ENCODE peak calls at places on chromosome 6, in five cellular contexts. Q is left lung, W is lower lobe of right lung, J is breast epithelium, S is K562. K is an unnamed sample. For H3K4me1, the result is how much of the 10 kb centered on the place peaks cover.

GRCh38 chr6:65707134-65707826 is at the start of gene EYS:
- DNase-seq in J (no peak), Q (no peak), W (no peak), S (no peak), K (no peak)

GRCh38 chr6:29656798-29657197 is at the start of gene MOG:
- DNase-seq in Q (no peak), J (no peak), S (no peak), W (no peak), K (no peak)

GRCh38 chr6:117328005-117328389 is 62.6 kb downstream of the VGLL2 start:
- DNase-seq in W (no peak), S (no peak), J (no peak), Q (no peak), K (no peak)

GRCh38 chr6:81171991-81172740 is 580.3 kb downstream of the TENT5A start:
- DNase-seq in S (no peak), W (no peak), Q (no peak), J (no peak), K (peak)

GRCh38 chr6:11341867-11342266 is 109.4 kb upstream of the NEDD9 start:
- DNase-seq in J (no peak), Q (no peak), S (no peak), W (no peak), K (no peak)

GRCh38 chr6:160055813-160056212 is 65.8 kb upstream of the SLC22A1 start:
- DNase-seq in S (no peak), Q (no peak), J (no peak), W (no peak), K (no peak)

GRCh38 chr6:56827908-56828649 is 126.8 kb upstream of the BEND6 start:
- DNase-seq in J (no peak), Q (no peak), W (no peak), S (no peak), K (no peak)

GRCh38 chr6:160030103-160030502 is 61.2 kb downstream of the IGF2R start:
- DNase-seq in S (no peak), W (peak), Q (peak), J (no peak), K (peak)

GRCh38 chr6:7765575-7766325 is 39.9 kb downstream of the BMP6 start:
- DNase-seq in J (no peak), S (no peak), W (no peak), Q (no peak), K (no peak)

GRCh38 chr6:121522265-121522664 is 86.8 kb downstream of the GJA1 start:
- DNase-seq in Q (no peak), S (no peak), J (no peak), W (no peak), K (peak)

GRCh38 chr6:42141603-42142117 is 760 bp downstream of the C6orf132 start:
- DNase-seq in Q (no peak), J (no peak), S (no peak), W (no peak), K (no peak)

GRCh38 chr6:111199935-111200822 is 112.9 kb downstream of the SLC16A10 start:
- DNase-seq in S (no peak), Q (no peak), J (no peak), W (no peak), K (no peak)

GRCh38 chr6:106097368-106098231 is 11.5 kb downstream of the PRDM1 start:
- DNase-seq in Q (no peak), S (no peak), W (no peak), J (no peak), K (no peak)

GRCh38 chr6:155328539-155329459 is 14.5 kb upstream of the TFB1M start:
- DNase-seq in Q (no peak), S (no peak), J (no peak), W (peak), K (no peak)

GRCh38 chr6:50381106-50381415 is 331.3 kb upstream of the DEFB112 start:
- DNase-seq in W (no peak), J (no peak), Q (no peak), S (no peak), K (no peak)
- TF ChIP-seq CTCF in W (no peak), J (no peak), Q (no peak), S (no peak), K (no peak)

DNA sequence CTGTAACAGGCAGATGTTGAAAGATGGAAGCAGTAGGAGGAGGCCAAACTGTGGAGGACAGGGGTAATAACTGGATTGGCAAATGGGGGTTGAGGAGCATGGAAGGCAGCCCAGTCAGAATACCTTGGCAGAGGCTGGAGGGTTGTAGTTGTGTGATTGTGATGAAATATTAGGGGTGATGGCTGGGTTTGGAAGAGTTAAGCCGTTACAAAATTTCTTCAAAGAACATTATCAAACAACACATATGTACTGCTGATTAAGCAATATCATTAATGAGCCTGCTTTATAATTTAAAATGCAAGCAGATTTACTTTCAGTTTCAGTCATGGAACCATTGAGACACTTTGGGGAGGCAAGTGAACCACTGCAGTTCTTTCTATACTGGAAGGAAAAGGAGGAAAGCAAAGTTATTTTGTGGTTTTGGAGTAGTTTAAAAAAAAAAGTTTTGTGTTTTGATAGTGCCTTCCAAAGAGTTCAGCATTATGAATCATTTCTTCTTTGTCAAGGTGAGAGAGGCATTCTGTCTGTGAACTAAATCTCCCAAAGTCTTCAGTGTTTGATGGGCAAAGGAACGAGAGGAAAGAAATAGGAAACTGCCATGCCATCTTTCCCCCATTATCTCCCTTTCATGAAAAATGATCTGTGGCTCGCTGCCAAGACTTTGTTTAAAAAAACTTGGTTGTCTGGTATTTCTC is 20.7 kb downstream of the FOXO3 start:
- DNase-seq in W (no peak), Q (no peak), S (no peak), J (no peak), K (no peak)
- H3K4me1 ChIP-seq in W (half or more), Q (half or more), S (under half), J (under half), K (under half)

GRCh38 chr6:125647391-125647790 is 102.0 kb upstream of the HEY2 start:
- DNase-seq in J (no peak), W (no peak), Q (no peak), S (no peak), K (no peak)
- H3K4me3 ChIP-seq in J (no peak), W (no peak), Q (no peak), S (no peak), K (no peak)

DNA sequence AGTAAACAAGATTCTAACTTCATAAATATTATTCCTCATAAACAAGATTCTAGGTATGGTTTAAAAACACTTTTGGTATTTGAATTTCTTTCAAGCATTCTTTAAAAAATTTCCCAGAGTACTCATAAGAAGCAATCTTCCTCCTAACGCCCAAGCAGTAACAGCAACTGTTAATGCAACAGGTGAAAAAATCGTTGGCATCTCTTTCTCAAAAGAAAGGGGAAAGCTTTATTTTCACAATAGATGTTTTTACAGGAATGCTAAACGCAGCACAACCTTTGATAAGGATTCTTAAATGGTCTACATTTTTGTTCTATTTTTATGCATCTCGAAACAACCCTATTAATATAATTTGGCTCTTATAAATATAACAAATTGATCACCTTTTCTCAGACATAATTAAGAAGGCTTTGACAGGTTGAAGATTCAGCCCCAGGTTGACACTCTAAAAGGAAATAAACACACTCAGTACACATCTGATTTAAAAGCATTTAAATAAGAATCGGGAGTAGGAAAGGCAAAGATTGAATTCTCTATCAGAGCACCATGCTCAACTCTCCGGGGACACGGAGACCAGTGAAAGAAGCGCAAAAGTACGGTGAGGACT is 632 bp downstream of the AHI1 start:
- DNase-seq in J (no peak), Q (no peak), W (no peak), S (no peak), K (no peak)
- TF ChIP-seq CTCF in J (no peak), Q (no peak), W (no peak), S (no peak), K (no peak)

GRCh38 chr6:94349227-94349626 is 929.9 kb upstream of the EPHA7 start:
- DNase-seq in S (no peak), Q (no peak), W (no peak), J (no peak), K (no peak)
- H3K4me1 ChIP-seq in S (under half), Q (under half), W (under half), J (under half), K (under half)

DNA sequence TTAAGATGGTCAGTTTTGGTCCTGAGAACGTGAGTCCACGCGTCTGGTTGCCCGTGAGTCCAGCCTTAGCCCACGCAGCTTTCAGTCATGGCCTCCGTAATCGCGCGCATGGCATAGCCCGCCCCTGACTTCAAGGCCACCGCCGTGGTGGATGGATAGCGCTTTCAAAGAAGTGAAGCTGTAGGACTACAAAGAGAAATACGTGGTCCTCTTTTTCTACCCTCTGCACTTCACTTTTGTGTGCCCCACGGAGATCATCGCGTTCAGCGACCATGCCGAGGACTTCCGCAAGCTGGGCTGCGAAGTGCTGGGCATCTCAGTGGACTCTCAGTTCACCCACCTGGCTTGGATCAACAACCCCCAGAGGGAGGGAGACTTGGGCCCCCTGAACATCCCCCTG is 142.0 kb upstream of the MCHR2 start:
- DNase-seq in S (no peak), Q (peak), J (no peak), W (no peak), K (no peak)
- H3K4me3 ChIP-seq in S (no peak), Q (no peak), J (no peak), W (no peak), K (no peak)

DNA sequence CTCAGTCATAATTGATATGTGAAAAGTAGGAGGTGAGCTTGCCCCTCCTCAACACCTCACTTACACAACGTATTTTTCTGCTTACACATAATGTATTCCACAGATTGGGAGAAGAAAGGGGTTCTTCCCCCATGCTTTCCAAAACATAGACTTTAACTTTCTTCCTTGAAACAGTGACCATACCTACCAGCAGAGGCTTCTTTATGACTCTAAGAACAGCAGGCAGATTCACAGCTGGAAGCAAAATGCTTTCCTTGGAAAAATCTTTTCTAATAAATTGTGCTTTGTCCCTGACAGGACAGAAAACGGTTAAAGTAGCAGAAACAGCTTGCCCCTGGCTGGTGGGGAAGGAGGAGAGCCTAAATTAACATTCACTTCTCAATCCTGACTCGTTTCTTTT is 629.1 kb upstream of the IMPG1 start:
- DNase-seq in J (no peak), S (no peak), W (no peak), Q (no peak), K (no peak)
- TF ChIP-seq CTCF in J (no peak), S (no peak), W (no peak), Q (no peak), K (no peak)

GRCh38 chr6:167678102-167679101 is 148.3 kb upstream of the AFDN start:
- DNase-seq in W (no peak), Q (no peak), J (no peak), S (no peak), K (no peak)
- H3K4me1 ChIP-seq in W (under half), Q (under half), J (under half), S (under half), K (under half)

DNA sequence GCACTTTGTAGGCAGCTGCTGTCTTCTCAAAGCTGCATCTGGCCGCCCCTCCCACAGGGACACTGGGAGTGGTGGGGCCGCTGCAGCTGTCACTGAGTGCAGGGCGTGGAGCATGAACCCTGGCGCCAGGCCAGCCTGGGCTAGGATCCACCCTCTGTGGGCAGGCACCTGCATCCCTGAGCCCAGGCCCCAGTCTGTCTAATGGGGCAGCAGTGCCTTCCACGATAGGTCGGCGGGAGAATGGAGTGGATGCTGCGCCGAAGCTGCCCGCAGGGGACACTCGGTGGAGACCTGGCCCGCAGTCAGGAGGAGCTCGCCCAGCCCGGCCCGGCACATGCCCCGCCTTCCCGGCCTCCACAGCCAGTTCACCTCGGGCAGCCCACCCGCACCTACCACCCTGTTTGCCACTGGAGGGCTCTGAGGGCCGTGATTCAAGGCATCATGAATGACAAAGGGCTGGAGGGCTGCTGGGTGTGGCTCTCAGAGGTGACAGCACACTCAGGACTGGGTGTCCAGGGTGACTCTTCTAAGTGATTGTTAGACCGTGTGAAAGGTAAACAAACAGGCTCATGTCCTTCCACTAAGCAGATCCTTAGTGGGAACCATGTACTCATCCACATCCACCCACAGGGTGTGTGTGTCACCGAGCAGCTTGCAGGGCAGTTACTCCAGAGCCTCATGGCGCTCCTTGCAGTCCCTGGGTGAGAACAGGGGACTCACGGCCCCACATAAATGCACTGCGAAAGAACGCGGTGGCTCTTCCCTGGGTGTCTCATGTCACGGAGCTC is 133.9 kb downstream of the AGPAT4 start:
- DNase-seq in J (no peak), Q (peak), W (no peak), S (peak), K (no peak)
- H3K4me3 ChIP-seq in J (peak), Q (no peak), W (no peak), S (no peak), K (no peak)

DNA sequence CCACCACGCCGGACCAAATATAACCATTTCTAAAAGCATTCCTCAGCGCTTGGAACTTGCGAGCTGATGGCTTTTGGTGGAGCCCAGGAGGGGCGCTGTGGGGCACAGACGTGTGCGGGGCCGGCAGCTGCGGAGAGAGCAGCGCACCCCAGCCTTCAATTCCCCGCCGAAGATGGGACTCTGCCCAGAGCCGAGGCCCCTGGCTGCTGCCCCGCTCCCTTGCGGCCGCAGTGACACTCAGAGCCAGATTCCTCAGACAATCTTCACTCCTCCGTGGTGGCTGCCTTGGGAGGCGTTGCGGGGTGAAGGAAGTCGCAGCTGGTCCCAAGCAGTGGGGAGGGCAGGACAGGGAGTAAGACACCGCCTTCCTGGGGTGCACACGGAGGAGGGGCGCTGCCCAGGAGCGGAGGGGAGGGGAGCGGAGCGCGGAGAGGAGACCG is 87.7 kb downstream of the TMEM242 start:
- DNase-seq in S (no peak), J (no peak), Q (no peak), W (no peak), K (peak)
- TF ChIP-seq CTCF in S (no peak), J (peak), Q (peak), W (peak), K (peak)